ENCODE peak calls at places on chromosomes 11 and 22, in seven cellular contexts. K is lower lobe of right lung, R is right lobe of liver, E is A549, M is esophagus squamous epithelium, Q is lung, W is sigmoid colon. L is an unnamed sample.

GRCh38 chr11:33941637-33942160 is 49.8 kb upstream of the LMO2 start:
- DNase-seq in W (no peak), E (no peak), R (no peak), K (no peak), M (no peak), Q (no peak), L (peak)

GRCh38 chr11:9738700-9739099 is 74.8 kb downstream of the SWAP70 start:
- DNase-seq in Q (no peak), K (no peak), M (no peak), W (no peak), R (no peak), E (no peak), L (no peak)

GRCh38 chr11:67300756-67301312 is 2.5 kb upstream of the SSH3 start:
- DNase-seq in Q (no peak), E (no peak), M (no peak), K (no peak), R (no peak), W (peak), L (no peak)

GRCh38 chr11:83508804-83509203 is 222.6 kb upstream of the CCDC90B start:
- DNase-seq in Q (no peak), E (no peak), M (no peak), W (no peak), K (peak), R (peak), L (no peak)

GRCh38 chr22:33969052-33969451 is 48.8 kb upstream of the LARGE1 start:
- DNase-seq in R (no peak), Q (no peak), K (no peak), W (no peak), M (no peak), E (no peak), L (no peak)

GRCh38 chr11:10293423-10294288 is at the start of gene SBF2:
- DNase-seq in Q (peak), M (peak), E (peak), K (peak), R (peak), W (peak), L (peak)

GRCh38 chr11:33930317-33931021 is 38.6 kb upstream of the LMO2 start:
- DNase-seq in R (no peak), K (no peak), Q (peak), M (no peak), E (no peak), W (no peak), L (no peak)

GRCh38 chr11:33324211-33324985 is 67.2 kb downstream of the HIPK3 start:
- DNase-seq in M (no peak), R (no peak), K (no peak), Q (no peak), W (no peak), E (no peak), L (no peak)

GRCh38 chr11:59141673-59142460 is 789 bp upstream of the FAM111A start:
- DNase-seq in R (no peak), Q (no peak), K (no peak), W (no peak), E (no peak), M (no peak), L (no peak)

GRCh38 chr11:11681536-11681935 is 59.7 kb upstream of the GALNT18 start:
- DNase-seq in Q (no peak), E (no peak), K (no peak), W (no peak), M (no peak), R (no peak), L (no peak)

GRCh38 chr11:68659158-68659921 is 25.0 kb upstream of the GAL start:
- DNase-seq in W (peak), K (no peak), Q (peak), M (no peak), E (peak), R (no peak), L (no peak)

GRCh38 chr11:129375731-129376657 is at the start of gene BARX2:
- DNase-seq in E (no peak), Q (peak), W (no peak), K (peak), R (peak), M (no peak), L (no peak)

GRCh38 chr22:46471901-46472721 is 65.3 kb downstream of the CELSR1 start:
- DNase-seq in W (no peak), E (peak), K (no peak), R (no peak), M (no peak), Q (no peak), L (no peak)

GRCh38 chr11:1336836-1337646 is 27.6 kb upstream of the TOLLIP start:
- DNase-seq in M (no peak), E (no peak), W (peak), K (peak), Q (peak), R (peak), L (no peak)

GRCh38 chr11:72981067-72981466 is 161.1 kb downstream of the FCHSD2 start:
- DNase-seq in W (no peak), E (no peak), R (no peak), K (no peak), M (no peak), Q (no peak), L (no peak)

GRCh38 chr22:35838849-35839646 is 121.4 kb downstream of the APOL5 start:
- DNase-seq in E (no peak), W (peak), M (no peak), R (no peak), K (no peak), Q (no peak), L (no peak)

GRCh38 chr11:86749376-86749775 is 51.0 kb upstream of the PRSS23 start:
- DNase-seq in W (no peak), R (no peak), Q (no peak), E (no peak), K (no peak), M (no peak), L (no peak)

GRCh38 chr11:7046474-7046873 is 26.2 kb downstream of the NLRP14 start:
- DNase-seq in R (no peak), Q (no peak), K (no peak), E (no peak), M (no peak), W (no peak), L (no peak)

GRCh38 chr22:28955817-28956216 is 72.4 kb downstream of the ZNRF3 start:
- DNase-seq in K (no peak), Q (no peak), W (no peak), R (no peak), M (no peak), E (no peak), L (no peak)

DNA sequence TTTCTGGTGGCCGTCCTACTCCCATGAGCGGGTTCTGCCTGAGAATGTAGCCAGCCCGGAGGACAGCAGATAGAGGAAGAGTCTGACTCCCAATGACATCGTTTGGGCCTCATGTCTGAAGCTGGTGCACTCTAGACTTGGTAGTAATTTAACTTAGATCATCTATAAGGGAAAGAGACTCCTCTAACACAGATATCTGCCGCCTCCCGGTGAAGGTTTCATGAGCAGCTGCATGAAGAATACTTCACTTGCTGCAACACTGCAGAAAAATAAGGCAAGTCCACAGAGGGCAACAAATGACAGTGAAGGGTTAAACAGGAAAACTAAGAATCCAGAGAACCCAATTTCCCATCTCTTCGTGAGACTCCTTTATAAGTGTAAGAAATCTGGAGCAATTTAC is 5.9 kb upstream of the ARL2 start:
- DNase-seq in Q (no peak), W (no peak), M (no peak), E (no peak), K (no peak), R (no peak), L (no peak)
- H3K27ac ChIP-seq in Q (no peak), W (no peak), M (no peak), E (peak), K (no peak), R (no peak), L (no peak)

GRCh38 chr11:92401507-92401906 is 176.9 kb downstream of the FAT3 start:
- DNase-seq in E (no peak), M (no peak), K (no peak), Q (no peak), R (no peak), W (no peak), L (no peak)

GRCh38 chr11:92397356-92397755 is 172.7 kb downstream of the FAT3 start:
- DNase-seq in W (no peak), E (no peak), M (no peak), K (no peak), Q (no peak), R (no peak), L (no peak)

GRCh38 chr11:92396133-92396532 is 171.5 kb downstream of the FAT3 start:
- DNase-seq in M (no peak), K (no peak), E (no peak), R (no peak), Q (no peak), W (no peak), L (no peak)

GRCh38 chr11:92399702-92400101 is 175.1 kb downstream of the FAT3 start:
- DNase-seq in W (no peak), Q (no peak), K (no peak), E (no peak), R (no peak), M (no peak), L (no peak)
- TF ChIP-seq CTCF in W (no peak), Q (no peak), K (no peak), E (no peak), R (no peak), M (no peak), L (no peak)

DNA sequence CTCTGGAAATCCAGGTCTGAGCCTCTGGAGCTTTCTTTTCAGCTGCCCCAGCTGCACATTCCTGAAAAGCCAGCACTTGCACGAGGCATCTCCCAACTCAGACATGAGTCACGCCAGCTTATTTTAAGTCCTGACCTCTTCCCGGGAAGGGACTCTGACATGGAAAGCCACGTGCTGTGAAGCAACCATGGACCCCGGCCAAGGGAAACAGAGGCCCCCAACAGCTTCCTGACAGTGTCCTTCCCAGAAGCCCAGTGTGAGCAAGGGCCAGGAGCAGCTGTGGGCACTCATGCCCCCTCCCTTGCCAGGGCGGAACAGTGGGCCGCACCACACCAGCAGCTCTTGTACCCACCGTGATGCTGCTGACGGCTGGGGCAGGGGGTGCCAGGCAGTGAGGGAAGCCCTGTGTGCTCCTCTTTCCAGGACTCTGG is 118.8 kb upstream of the CADM1 start:
- DNase-seq in R (no peak), Q (peak), W (peak), E (peak), K (peak), M (no peak), L (peak)
- H3K27ac ChIP-seq in R (no peak), Q (peak), W (peak), E (peak), K (no peak), M (peak), L (peak)

DNA sequence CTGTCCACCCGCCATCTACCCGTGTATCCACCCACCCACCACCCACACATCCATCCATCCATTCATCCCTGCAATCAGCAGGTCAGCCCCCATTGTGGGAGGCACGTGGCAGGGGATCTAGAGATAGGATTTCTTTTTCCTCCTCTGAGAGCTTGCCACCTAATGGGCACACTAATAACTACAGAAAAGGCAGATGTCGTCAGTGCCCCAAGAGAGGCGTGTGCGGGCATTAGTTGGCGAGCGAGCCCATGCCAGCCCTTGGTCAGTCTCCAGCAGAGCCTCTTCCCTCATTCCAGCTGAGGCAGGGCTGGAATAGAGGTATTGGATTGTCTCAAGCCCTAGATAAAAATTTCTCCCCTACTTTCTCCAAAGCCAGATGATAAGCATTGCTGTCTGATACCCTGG is 9.7 kb downstream of the USP2 start:
- DNase-seq in Q (no peak), E (no peak), W (no peak), K (no peak), R (peak), M (no peak), L (no peak)
- TF ChIP-seq CTCF in Q (no peak), E (peak), W (no peak), K (no peak), R (peak), M (no peak), L (peak)

GRCh38 chr22:31241936-31242335 is 29.8 kb downstream of the LIMK2 start:
- DNase-seq in R (no peak), E (no peak), Q (no peak), M (no peak), K (no peak), W (no peak), L (no peak)
- H3K27ac ChIP-seq in R (no peak), E (peak), Q (no peak), M (no peak), K (no peak), W (no peak), L (peak)

GRCh38 chr11:90148900-90149299 is 14.4 kb downstream of the NAALAD2 start:
- DNase-seq in K (no peak), E (no peak), R (no peak), Q (no peak), W (no peak), M (no peak), L (no peak)
- TF ChIP-seq CTCF in K (no peak), E (no peak), R (no peak), Q (no peak), W (no peak), M (no peak), L (no peak)

GRCh38 chr11:25094085-25094802 is 597.4 kb downstream of the LUZP2 start:
- DNase-seq in W (no peak), E (no peak), R (peak), Q (no peak), M (no peak), K (no peak), L (no peak)
- H3K27ac ChIP-seq in W (no peak), E (no peak), R (peak), Q (no peak), M (no peak), K (no peak), L (no peak)

GRCh38 chr11:75705541-75705940 is 12.1 kb upstream of the MOGAT2 start:
- DNase-seq in K (no peak), W (no peak), R (no peak), Q (no peak), E (no peak), M (no peak), L (no peak)
- TF ChIP-seq CTCF in K (no peak), W (no peak), R (no peak), Q (no peak), E (no peak), M (no peak), L (no peak)